ENCODE peak calls at places on chromosomes 7 and 10, in five cellular contexts. A is OCI-LY7, Y is NCI-H345, X is HTR-8/SVneo, U is fibroblast of the aortic adventitia. I is an unnamed sample.

GRCh38 chr10:80633383-80633860 is 95.7 kb downstream of the SH2D4B start:
- DNase-seq in A (no peak), Y (no peak), X (no peak), U (no peak), I (no peak)

GRCh38 chr10:57973451-57973850 is 294.2 kb downstream of the IPMK start:
- DNase-seq in A (no peak), Y (no peak), X (no peak), U (no peak), I (no peak)

GRCh38 chr7:73718905-73719805 is at the start of gene STX1A:
- DNase-seq in A (peak), Y (peak), X (peak), U (peak), I (peak)

GRCh38 chr7:139043823-139044812 is 8.3 kb upstream of the ZC3HAV1L start:
- DNase-seq in A (no peak), Y (peak), X (no peak), U (no peak), I (no peak)

GRCh38 chr10:44929356-44930113 is 18.4 kb downstream of the TMEM72 start:
- DNase-seq in A (no peak), Y (no peak), X (no peak), U (no peak), I (no peak)

GRCh38 chr7:158740657-158741293 is 36.2 kb upstream of the NCAPG2 start:
- DNase-seq in A (no peak), Y (no peak), X (no peak), U (peak), I (peak)

GRCh38 chr7:81004098-81004497 is 85.2 kb upstream of the SEMA3C start:
- DNase-seq in A (no peak), Y (no peak), X (no peak), U (peak), I (peak)

GRCh38 chr10:29039659-29040309 is 249.1 kb upstream of the LYZL1 start:
- DNase-seq in A (no peak), Y (no peak), X (peak), U (peak), I (peak)

GRCh38 chr10:23512355-23513058 is 73.6 kb downstream of the OTUD1 start:
- DNase-seq in A (no peak), Y (no peak), X (peak), U (peak), I (peak)

GRCh38 chr10:3828404-3829192 is 43.6 kb upstream of the KLF6 start:
- DNase-seq in A (peak), Y (no peak), X (no peak), U (peak), I (peak)

GRCh38 chr7:85103962-85104361 is 82.9 kb downstream of the SEMA3D start:
- DNase-seq in A (no peak), Y (no peak), X (no peak), U (peak), I (no peak)

GRCh38 chr10:13658864-13659685 is 72.3 kb downstream of the PRPF18 start:
- DNase-seq in A (no peak), Y (no peak), X (no peak), U (no peak), I (no peak)

GRCh38 chr7:97024209-97025129 is at the start of gene DLX5:
- DNase-seq in A (no peak), Y (peak), X (no peak), U (peak), I (peak)

GRCh38 chr10:71075066-71075758 is 137.2 kb upstream of the UNC5B start:
- DNase-seq in A (no peak), Y (peak), X (no peak), U (no peak), I (no peak)

GRCh38 chr10:75400163-75400768 is 1.3 kb downstream of the ZNF503 start:
- DNase-seq in A (no peak), Y (peak), X (no peak), U (peak), I (peak)

GRCh38 chr10:95242581-95243317 is 48.1 kb downstream of the PDLIM1 start:
- DNase-seq in A (peak), Y (peak), X (peak), U (peak), I (peak)

GRCh38 chr10:57288754-57289153 is 927.7 kb upstream of the ZWINT start:
- DNase-seq in A (no peak), Y (no peak), X (no peak), U (no peak), I (no peak)

GRCh38 chr10:73581912-73582311 is 9.2 kb downstream of the USP54 start:
- DNase-seq in A (no peak), Y (no peak), X (no peak), U (no peak), I (no peak)

GRCh38 chr7:23334482-23335056 is 35.4 kb downstream of the MALSU1 start:
- DNase-seq in A (no peak), Y (peak), X (peak), U (peak), I (peak)